ENCODE peak calls at places on chromosomes 13 and 19, in eight cellular contexts. One of them, this sample, is unnamed.
A peak's percentile ranks its signal among the peaks of the same experiment; 100 is the strongest.

GRCh38 chr19:39083983-39084731 is at the start of gene ACP7:
- DNase-seq in NCI-H1417: peak; percentile 57
- DNase-seq in SK-N-DZ: no peak
- DNase-seq in IMR-90: no peak
- DNase-seq in tibial nerve: no peak
- DNase-seq in AG09309: no peak
- DNase-seq in posterior cingulate gyrus: no peak
- DNase-seq in AG20443: no peak
- DNase-seq in this sample: no peak

GRCh38 chr19:5897189-5897969 is 6.2 kb downstream of the NDUFA11 start:
- DNase-seq in AG20443: no peak
- DNase-seq in IMR-90: no peak
- DNase-seq in NCI-H1417: no peak
- DNase-seq in tibial nerve: no peak
- DNase-seq in SK-N-DZ: no peak
- DNase-seq in AG09309: no peak
- DNase-seq in posterior cingulate gyrus: no peak
- DNase-seq in this sample: no peak

GRCh38 chr13:24053505-24054251 is 106.8 kb upstream of the SPATA13 start:
- DNase-seq in AG09309: no peak
- DNase-seq in SK-N-DZ: peak; percentile 69
- DNase-seq in IMR-90: peak; percentile 68
- DNase-seq in AG20443: peak; percentile 72
- DNase-seq in posterior cingulate gyrus: peak; percentile 70
- DNase-seq in tibial nerve: no peak
- DNase-seq in NCI-H1417: peak; percentile 86
- DNase-seq in this sample: no peak

GRCh38 chr13:41284512-41285288 is 21.3 kb upstream of the MTRF1 start:
- DNase-seq in IMR-90: peak; percentile 88
- DNase-seq in tibial nerve: no peak
- DNase-seq in AG20443: peak; percentile 48
- DNase-seq in AG09309: peak; percentile 79
- DNase-seq in posterior cingulate gyrus: no peak
- DNase-seq in NCI-H1417: no peak
- DNase-seq in SK-N-DZ: no peak
- DNase-seq in this sample: no peak

GRCh38 chr13:43044720-43045301 is 21.4 kb downstream of the DNAJC15 start:
- DNase-seq in AG20443: no peak
- DNase-seq in posterior cingulate gyrus: no peak
- DNase-seq in IMR-90: no peak
- DNase-seq in tibial nerve: no peak
- DNase-seq in SK-N-DZ: no peak
- DNase-seq in NCI-H1417: no peak
- DNase-seq in AG09309: no peak
- DNase-seq in this sample: no peak

GRCh38 chr19:35995655-35995993 is 636 bp downstream of the SDHAF1 start:
- DNase-seq in NCI-H1417: peak; percentile 34
- DNase-seq in AG09309: no peak
- DNase-seq in tibial nerve: no peak
- DNase-seq in AG20443: peak; percentile 63
- DNase-seq in posterior cingulate gyrus: no peak
- DNase-seq in SK-N-DZ: peak; percentile 43
- DNase-seq in IMR-90: peak; percentile 8
- DNase-seq in this sample: no peak

GRCh38 chr13:59715591-59715990 is 448.1 kb downstream of the DIAPH3 start:
- DNase-seq in posterior cingulate gyrus: no peak
- DNase-seq in NCI-H1417: no peak
- DNase-seq in AG20443: no peak
- DNase-seq in IMR-90: peak; percentile 3
- DNase-seq in tibial nerve: no peak
- DNase-seq in AG09309: no peak
- DNase-seq in SK-N-DZ: no peak
- DNase-seq in this sample: no peak

GRCh38 chr13:63307239-63307638 is 1891.6 kb upstream of the PCDH20 start:
- DNase-seq in AG09309: no peak
- DNase-seq in NCI-H1417: peak; percentile 39
- DNase-seq in tibial nerve: no peak
- DNase-seq in IMR-90: no peak
- DNase-seq in AG20443: no peak
- DNase-seq in posterior cingulate gyrus: no peak
- DNase-seq in SK-N-DZ: no peak
- DNase-seq in this sample: no peak

GRCh38 chr19:2334426-2334825 is 5.9 kb downstream of the SPPL2B start:
- DNase-seq in posterior cingulate gyrus: no peak
- DNase-seq in AG20443: no peak
- DNase-seq in NCI-H1417: no peak
- DNase-seq in tibial nerve: no peak
- DNase-seq in AG09309: no peak
- DNase-seq in SK-N-DZ: no peak
- DNase-seq in IMR-90: no peak
- DNase-seq in this sample: no peak

GRCh38 chr19:12596485-12596884 is 14.1 kb downstream of the ZNF490 start:
- DNase-seq in NCI-H1417: no peak
- DNase-seq in tibial nerve: no peak
- DNase-seq in AG20443: no peak
- DNase-seq in posterior cingulate gyrus: no peak
- DNase-seq in SK-N-DZ: no peak
- DNase-seq in IMR-90: no peak
- DNase-seq in AG09309: no peak
- DNase-seq in this sample: no peak

GRCh38 chr13:51112771-51113170 is 1.7 kb upstream of the C13orf42 start:
- DNase-seq in NCI-H1417: no peak
- DNase-seq in SK-N-DZ: no peak
- DNase-seq in IMR-90: no peak
- DNase-seq in AG09309: no peak
- DNase-seq in tibial nerve: no peak
- DNase-seq in posterior cingulate gyrus: no peak
- DNase-seq in AG20443: no peak
- DNase-seq in this sample: no peak

GRCh38 chr13:39040206-39040605 is 1.9 kb downstream of the NHLRC3 start:
- DNase-seq in AG20443: no peak
- DNase-seq in IMR-90: no peak
- DNase-seq in AG09309: no peak
- DNase-seq in SK-N-DZ: no peak
- DNase-seq in posterior cingulate gyrus: no peak
- DNase-seq in tibial nerve: no peak
- DNase-seq in NCI-H1417: no peak
- DNase-seq in this sample: no peak

GRCh38 chr13:113112893-113113845 is 7.6 kb downstream of the F7 start:
- DNase-seq in posterior cingulate gyrus: no peak
- DNase-seq in tibial nerve: no peak
- DNase-seq in NCI-H1417: no peak
- DNase-seq in AG09309: no peak
- DNase-seq in AG20443: no peak
- DNase-seq in SK-N-DZ: no peak
- DNase-seq in IMR-90: no peak
- DNase-seq in this sample: no peak

GRCh38 chr19:21134934-21135366 is 6.9 kb upstream of the ZNF431 start:
- DNase-seq in posterior cingulate gyrus: no peak
- DNase-seq in tibial nerve: no peak
- DNase-seq in SK-N-DZ: no peak
- DNase-seq in NCI-H1417: no peak
- DNase-seq in IMR-90: no peak
- DNase-seq in AG20443: no peak
- DNase-seq in AG09309: no peak
- DNase-seq in this sample: no peak

GRCh38 chr19:46924874-46925547 is 64.2 kb downstream of the ARHGAP35 start:
- DNase-seq in AG09309: peak; percentile 18
- DNase-seq in posterior cingulate gyrus: no peak
- DNase-seq in IMR-90: no peak
- DNase-seq in tibial nerve: no peak
- DNase-seq in NCI-H1417: no peak
- DNase-seq in SK-N-DZ: no peak
- DNase-seq in AG20443: peak; percentile 54
- DNase-seq in this sample: no peak

GRCh38 chr13:74683411-74683810 is 549.2 kb upstream of the KLF12 start:
- DNase-seq in posterior cingulate gyrus: no peak
- DNase-seq in AG20443: no peak
- DNase-seq in IMR-90: no peak
- DNase-seq in AG09309: no peak
- DNase-seq in SK-N-DZ: no peak
- DNase-seq in NCI-H1417: no peak
- DNase-seq in tibial nerve: no peak
- DNase-seq in this sample: no peak

GRCh38 chr13:94712287-94712811 is at the start of gene SOX21:
- DNase-seq in tibial nerve: no peak
- DNase-seq in AG20443: no peak
- DNase-seq in SK-N-DZ: no peak
- DNase-seq in NCI-H1417: peak; percentile 73
- DNase-seq in AG09309: no peak
- DNase-seq in posterior cingulate gyrus: no peak
- DNase-seq in IMR-90: no peak
- DNase-seq in this sample: no peak

GRCh38 chr13:91133941-91134772 is 213.3 kb upstream of the MIR17HG start:
- DNase-seq in AG09309: peak; percentile 8
- DNase-seq in IMR-90: peak; percentile 54
- DNase-seq in SK-N-DZ: peak; percentile 81
- DNase-seq in AG20443: peak; percentile 70
- DNase-seq in tibial nerve: peak; percentile 55
- DNase-seq in NCI-H1417: peak; percentile 92
- DNase-seq in posterior cingulate gyrus: peak; percentile 9
- DNase-seq in this sample: peak; percentile 8

GRCh38 chr19:45075215-45076028 is 856 bp downstream of the ZNF296 start:
- DNase-seq in AG09309: no peak
- DNase-seq in NCI-H1417: peak; percentile 19
- DNase-seq in SK-N-DZ: peak; percentile 45
- DNase-seq in IMR-90: no peak
- DNase-seq in tibial nerve: peak; percentile 34
- DNase-seq in AG20443: peak; percentile 82
- DNase-seq in posterior cingulate gyrus: no peak
- DNase-seq in this sample: no peak

GRCh38 chr13:109687559-109688448 is 98.6 kb downstream of the IRS2 start:
- DNase-seq in tibial nerve: no peak
- DNase-seq in AG20443: no peak
- DNase-seq in IMR-90: no peak
- DNase-seq in AG09309: no peak
- DNase-seq in SK-N-DZ: no peak
- DNase-seq in NCI-H1417: peak; percentile 80
- DNase-seq in posterior cingulate gyrus: no peak
- DNase-seq in this sample: no peak

GRCh38 chr19:1041835-1042685 is 2.2 kb downstream of the ABCA7 start:
- DNase-seq in AG20443: no peak
- DNase-seq in tibial nerve: no peak
- DNase-seq in NCI-H1417: no peak
- DNase-seq in posterior cingulate gyrus: no peak
- DNase-seq in SK-N-DZ: peak; percentile 77
- DNase-seq in AG09309: no peak
- DNase-seq in IMR-90: no peak
- DNase-seq in this sample: no peak

GRCh38 chr19:45499196-45500180 is 1.2 kb downstream of the PPM1N start:
- DNase-seq in AG20443: no peak
- DNase-seq in posterior cingulate gyrus: no peak
- DNase-seq in NCI-H1417: peak; percentile 93
- DNase-seq in tibial nerve: peak; percentile 43
- DNase-seq in AG09309: no peak
- DNase-seq in IMR-90: no peak
- DNase-seq in SK-N-DZ: peak; percentile 88
- DNase-seq in this sample: peak; percentile 23

GRCh38 chr13:25217023-25217909 is 45.2 kb upstream of the AMER2 start:
- DNase-seq in NCI-H1417: peak; percentile 38
- DNase-seq in tibial nerve: no peak
- DNase-seq in SK-N-DZ: no peak
- DNase-seq in AG20443: no peak
- DNase-seq in AG09309: no peak
- DNase-seq in posterior cingulate gyrus: no peak
- DNase-seq in IMR-90: peak; percentile 70
- DNase-seq in this sample: no peak

GRCh38 chr19:44640518-44640917 is 3.2 kb upstream of the PVR start:
- DNase-seq in tibial nerve: no peak
- DNase-seq in AG20443: peak; percentile 49
- DNase-seq in NCI-H1417: no peak
- DNase-seq in posterior cingulate gyrus: no peak
- DNase-seq in IMR-90: peak; percentile 58
- DNase-seq in AG09309: no peak
- DNase-seq in SK-N-DZ: no peak
- DNase-seq in this sample: no peak

GRCh38 chr13:82447452-82448030 is 1434.7 kb downstream of the SLITRK1 start:
- DNase-seq in AG09309: no peak
- DNase-seq in tibial nerve: no peak
- DNase-seq in SK-N-DZ: no peak
- DNase-seq in AG20443: no peak
- DNase-seq in NCI-H1417: no peak
- DNase-seq in IMR-90: no peak
- DNase-seq in posterior cingulate gyrus: no peak
- DNase-seq in this sample: no peak

GRCh38 chr13:100306444-100306999 is 217.6 kb downstream of the PCCA start:
- DNase-seq in posterior cingulate gyrus: no peak
- DNase-seq in AG20443: no peak
- DNase-seq in NCI-H1417: peak; percentile 77
- DNase-seq in IMR-90: no peak
- DNase-seq in SK-N-DZ: no peak
- DNase-seq in tibial nerve: no peak
- DNase-seq in AG09309: no peak
- DNase-seq in this sample: no peak